ENCODE peak calls at places on chromosome 7, in five cellular contexts. One of them, this sample, is unnamed.
A peak's percentile ranks its signal among the peaks of the same experiment; 100 is the strongest.

GRCh38 chr7:127034171-127034806 is 218.5 kb downstream of the GRM8 start:
- DNase-seq in breast epithelium: no peak
- DNase-seq in SK-N-MC: no peak
- DNase-seq in transverse colon: no peak
- DNase-seq in upper lobe of left lung: no peak
- DNase-seq in this sample: no peak

GRCh38 chr7:131538791-131539179 is 17.6 kb downstream of the PODXL start:
- DNase-seq in transverse colon: no peak
- DNase-seq in breast epithelium: no peak
- DNase-seq in upper lobe of left lung: no peak
- DNase-seq in SK-N-MC: no peak
- DNase-seq in this sample: no peak

GRCh38 chr7:150903627-150904026 is 51.3 kb downstream of the AOC1 start:
- DNase-seq in SK-N-MC: no peak
- DNase-seq in upper lobe of left lung: peak; percentile 55
- DNase-seq in breast epithelium: peak; percentile 78
- DNase-seq in transverse colon: peak; percentile 82
- DNase-seq in this sample: no peak

GRCh38 chr7:6273380-6273837 is 985 bp upstream of the CYTH3 start:
- DNase-seq in SK-N-MC: no peak
- DNase-seq in breast epithelium: no peak
- DNase-seq in upper lobe of left lung: no peak
- DNase-seq in transverse colon: peak; percentile 77
- DNase-seq in this sample: no peak

GRCh38 chr7:28207486-28208158 is 27.0 kb upstream of the JAZF1 start:
- DNase-seq in transverse colon: no peak
- DNase-seq in upper lobe of left lung: no peak
- DNase-seq in SK-N-MC: no peak
- DNase-seq in breast epithelium: no peak
- DNase-seq in this sample: no peak

GRCh38 chr7:28125381-28126046 is 55.1 kb downstream of the JAZF1 start:
- DNase-seq in transverse colon: no peak
- DNase-seq in SK-N-MC: no peak
- DNase-seq in breast epithelium: no peak
- DNase-seq in upper lobe of left lung: no peak
- DNase-seq in this sample: no peak

GRCh38 chr7:93941956-93942355 is 20.4 kb downstream of the GNG11 start:
- DNase-seq in SK-N-MC: no peak
- DNase-seq in transverse colon: no peak
- DNase-seq in upper lobe of left lung: no peak
- DNase-seq in breast epithelium: no peak
- DNase-seq in this sample: no peak

GRCh38 chr7:36161996-36162395 is 8.9 kb downstream of the EEPD1 start:
- DNase-seq in transverse colon: no peak
- DNase-seq in upper lobe of left lung: no peak
- DNase-seq in breast epithelium: no peak
- DNase-seq in SK-N-MC: no peak
- DNase-seq in this sample: no peak

GRCh38 chr7:27188666-27189559 is 3.9 kb upstream of the HOXA11 start:
- DNase-seq in breast epithelium: no peak
- DNase-seq in SK-N-MC: no peak
- DNase-seq in upper lobe of left lung: no peak
- DNase-seq in transverse colon: peak; percentile 78
- DNase-seq in this sample: no peak

GRCh38 chr7:101303102-101303701 is 18.4 kb downstream of the IFT22 start:
- DNase-seq in SK-N-MC: no peak
- DNase-seq in breast epithelium: no peak
- DNase-seq in upper lobe of left lung: no peak
- DNase-seq in transverse colon: no peak
- DNase-seq in this sample: no peak

GRCh38 chr7:103989785-103990775 is 622 bp upstream of the RELN start:
- DNase-seq in upper lobe of left lung: no peak
- DNase-seq in transverse colon: no peak
- DNase-seq in SK-N-MC: no peak
- DNase-seq in breast epithelium: no peak
- DNase-seq in this sample: no peak

GRCh38 chr7:22733761-22734160 is 6.8 kb downstream of the IL6 start:
- DNase-seq in upper lobe of left lung: no peak
- DNase-seq in breast epithelium: no peak
- DNase-seq in SK-N-MC: no peak
- DNase-seq in transverse colon: no peak
- DNase-seq in this sample: no peak

GRCh38 chr7:34036069-34036920 is 131.0 kb downstream of the BMPER start:
- DNase-seq in upper lobe of left lung: peak; percentile 23
- DNase-seq in SK-N-MC: no peak
- DNase-seq in transverse colon: peak; percentile 81
- DNase-seq in breast epithelium: no peak
- DNase-seq in this sample: no peak

DNA sequence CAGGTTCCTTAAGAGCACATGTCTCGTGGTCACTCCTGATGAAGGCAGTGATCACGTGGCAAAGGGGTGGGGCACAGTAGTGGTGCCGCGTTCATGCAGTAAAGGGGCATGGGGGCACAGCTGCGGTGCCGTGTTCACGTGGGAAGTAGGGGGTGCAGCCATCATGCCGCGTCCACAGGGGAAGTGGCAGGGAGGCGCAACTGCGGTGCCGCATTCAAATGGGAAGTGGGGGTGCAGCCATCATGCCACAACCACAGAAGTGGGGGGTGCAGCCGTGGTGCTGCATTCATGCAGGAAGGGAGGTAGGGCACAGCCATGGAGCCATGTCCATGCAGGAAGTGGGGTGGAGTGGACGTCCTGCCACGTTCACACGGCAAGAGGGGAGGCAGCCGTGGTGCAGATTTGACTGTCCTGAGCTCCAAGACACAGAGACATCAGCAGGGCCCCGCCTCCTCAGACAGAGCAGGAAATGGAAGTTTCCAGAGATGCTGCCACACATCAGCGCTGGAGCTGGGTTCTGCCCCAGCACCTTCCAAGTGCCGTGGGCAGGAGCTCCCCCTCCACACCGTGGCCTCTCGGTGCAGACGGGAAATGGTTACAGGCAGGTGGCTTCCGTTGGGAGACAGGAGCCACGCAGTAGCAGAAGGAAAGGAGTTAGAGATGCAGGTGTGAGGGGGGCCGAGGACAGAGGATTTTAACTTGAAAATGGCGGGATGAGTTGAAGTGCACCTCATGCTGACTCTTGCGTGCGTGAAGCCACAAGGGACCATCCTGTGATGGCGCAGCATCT is 95.0 kb upstream of the DDC start:
- DNase-seq in breast epithelium: no peak
- DNase-seq in transverse colon: peak; percentile 44
- DNase-seq in upper lobe of left lung: peak; percentile 68
- DNase-seq in SK-N-MC: no peak
- DNase-seq in this sample: no peak
- TF ChIP-seq POLR2AphosphoS5 in breast epithelium: no peak
- TF ChIP-seq POLR2AphosphoS5 in transverse colon: no peak
- TF ChIP-seq POLR2AphosphoS5 in upper lobe of left lung: no peak
- TF ChIP-seq POLR2AphosphoS5 in SK-N-MC: no peak
- TF ChIP-seq POLR2AphosphoS5 in this sample: no peak

GRCh38 chr7:105055621-105056020 is 41.6 kb downstream of the KMT2E start:
- DNase-seq in upper lobe of left lung: no peak
- DNase-seq in breast epithelium: no peak
- DNase-seq in transverse colon: no peak
- DNase-seq in SK-N-MC: no peak
- DNase-seq in this sample: no peak
- H3K36me3 ChIP-seq in upper lobe of left lung: no peaks in the 10 kb centered on the region
- H3K36me3 ChIP-seq in breast epithelium: no peaks in the 10 kb centered on the region
- H3K36me3 ChIP-seq in transverse colon: peaks cover 18% of the 10 kb centered on the region
- H3K36me3 ChIP-seq in SK-N-MC: peaks cover 34% of the 10 kb centered on the region
- H3K36me3 ChIP-seq in this sample: peaks cover 15% of the 10 kb centered on the region

GRCh38 chr7:133957860-133958259 is 169.3 kb upstream of the LRGUK start:
- DNase-seq in upper lobe of left lung: no peak
- DNase-seq in transverse colon: no peak
- DNase-seq in SK-N-MC: no peak
- DNase-seq in breast epithelium: no peak
- DNase-seq in this sample: no peak
- TF ChIP-seq POLR2AphosphoS5 in upper lobe of left lung: no peak
- TF ChIP-seq POLR2AphosphoS5 in transverse colon: no peak
- TF ChIP-seq POLR2AphosphoS5 in SK-N-MC: no peak
- TF ChIP-seq POLR2AphosphoS5 in breast epithelium: no peak
- TF ChIP-seq POLR2AphosphoS5 in this sample: no peak

GRCh38 chr7:32559480-32559879 is 64.2 kb downstream of the AVL9 start:
- DNase-seq in breast epithelium: no peak
- DNase-seq in upper lobe of left lung: no peak
- DNase-seq in SK-N-MC: no peak
- DNase-seq in transverse colon: no peak
- DNase-seq in this sample: no peak

GRCh38 chr7:32564542-32564941 is 69.3 kb downstream of the AVL9 start:
- DNase-seq in SK-N-MC: peak; percentile 88
- DNase-seq in breast epithelium: no peak
- DNase-seq in transverse colon: no peak
- DNase-seq in upper lobe of left lung: no peak
- DNase-seq in this sample: no peak

GRCh38 chr7:32560075-32560474 is 64.8 kb downstream of the AVL9 start:
- DNase-seq in breast epithelium: no peak
- DNase-seq in upper lobe of left lung: no peak
- DNase-seq in transverse colon: no peak
- DNase-seq in SK-N-MC: no peak
- DNase-seq in this sample: no peak

GRCh38 chr7:32561613-32562012 is 66.3 kb downstream of the AVL9 start:
- DNase-seq in upper lobe of left lung: no peak
- DNase-seq in SK-N-MC: no peak
- DNase-seq in transverse colon: no peak
- DNase-seq in breast epithelium: no peak
- DNase-seq in this sample: no peak
- H3K36me3 ChIP-seq in upper lobe of left lung: peaks cover 22% of the 10 kb centered on the region
- H3K36me3 ChIP-seq in SK-N-MC: peaks cover 21% of the 10 kb centered on the region
- H3K36me3 ChIP-seq in transverse colon: peaks cover 28% of the 10 kb centered on the region
- H3K36me3 ChIP-seq in breast epithelium: peaks cover 7% of the 10 kb centered on the region
- H3K36me3 ChIP-seq in this sample: peaks cover 15% of the 10 kb centered on the region

GRCh38 chr7:12092499-12093130 is 118.5 kb upstream of the TMEM106B start:
- DNase-seq in transverse colon: no peak
- DNase-seq in SK-N-MC: no peak
- DNase-seq in upper lobe of left lung: no peak
- DNase-seq in breast epithelium: no peak
- DNase-seq in this sample: no peak

GRCh38 chr7:12093365-12093764 is 117.7 kb upstream of the TMEM106B start:
- DNase-seq in upper lobe of left lung: no peak
- DNase-seq in transverse colon: no peak
- DNase-seq in SK-N-MC: no peak
- DNase-seq in breast epithelium: no peak
- DNase-seq in this sample: no peak

GRCh38 chr7:12090757-12091134 is 120.3 kb upstream of the TMEM106B start:
- DNase-seq in transverse colon: no peak
- DNase-seq in breast epithelium: no peak
- DNase-seq in upper lobe of left lung: no peak
- DNase-seq in SK-N-MC: no peak
- DNase-seq in this sample: no peak

GRCh38 chr7:12091164-12091563 is 119.9 kb upstream of the TMEM106B start:
- DNase-seq in SK-N-MC: no peak
- DNase-seq in breast epithelium: peak; percentile 26
- DNase-seq in upper lobe of left lung: no peak
- DNase-seq in transverse colon: no peak
- DNase-seq in this sample: no peak

GRCh38 chr7:12094365-12094921 is 116.7 kb upstream of the TMEM106B start:
- DNase-seq in breast epithelium: no peak
- DNase-seq in upper lobe of left lung: no peak
- DNase-seq in SK-N-MC: no peak
- DNase-seq in transverse colon: no peak
- DNase-seq in this sample: no peak
- TF ChIP-seq POLR2AphosphoS5 in breast epithelium: no peak
- TF ChIP-seq POLR2AphosphoS5 in upper lobe of left lung: no peak
- TF ChIP-seq POLR2AphosphoS5 in SK-N-MC: no peak
- TF ChIP-seq POLR2AphosphoS5 in transverse colon: no peak
- TF ChIP-seq POLR2AphosphoS5 in this sample: no peak

GRCh38 chr7:2791390-2791789 is 52.7 kb downstream of the GNA12 start:
- DNase-seq in upper lobe of left lung: no peak
- DNase-seq in SK-N-MC: no peak
- DNase-seq in breast epithelium: no peak
- DNase-seq in transverse colon: no peak
- DNase-seq in this sample: no peak

GRCh38 chr7:2795906-2796305 is 48.2 kb downstream of the GNA12 start:
- DNase-seq in upper lobe of left lung: no peak
- DNase-seq in breast epithelium: no peak
- DNase-seq in transverse colon: no peak
- DNase-seq in SK-N-MC: no peak
- DNase-seq in this sample: no peak

GRCh38 chr7:2792240-2792639 is 51.9 kb downstream of the GNA12 start:
- DNase-seq in SK-N-MC: no peak
- DNase-seq in transverse colon: no peak
- DNase-seq in breast epithelium: no peak
- DNase-seq in upper lobe of left lung: no peak
- DNase-seq in this sample: no peak

GRCh38 chr7:2794836-2795636 is 49.1 kb downstream of the GNA12 start:
- DNase-seq in breast epithelium: no peak
- DNase-seq in transverse colon: no peak
- DNase-seq in SK-N-MC: no peak
- DNase-seq in upper lobe of left lung: no peak
- DNase-seq in this sample: no peak

DNA sequence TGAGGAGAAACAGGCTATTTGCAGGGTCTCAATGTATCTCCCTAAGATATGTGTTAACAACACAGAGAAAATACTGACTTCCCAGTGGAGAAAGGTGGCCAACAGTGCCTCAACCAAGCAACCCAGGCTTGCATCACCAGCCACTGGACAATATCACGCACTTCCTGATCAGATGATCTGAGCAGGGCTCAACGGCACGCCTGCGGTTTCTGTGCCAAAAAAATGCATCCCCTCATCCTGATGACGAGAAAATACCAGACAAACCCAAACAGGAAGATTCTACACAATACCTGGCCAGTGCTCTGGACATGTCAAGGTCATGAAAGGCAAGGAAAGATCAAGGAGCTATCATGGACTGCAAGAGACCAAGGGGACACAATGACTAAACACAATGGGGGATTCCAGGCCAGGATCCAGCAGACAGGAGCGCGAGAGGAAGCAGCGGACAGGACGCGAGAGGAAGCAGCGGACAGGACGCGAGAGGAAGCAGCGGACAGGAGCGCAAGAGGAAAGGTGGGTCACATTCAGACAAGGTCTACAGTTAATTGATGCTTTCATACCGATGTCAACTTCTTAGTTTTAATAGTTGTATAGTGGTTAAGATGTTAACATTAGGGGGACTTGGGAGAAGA is 51.1 kb downstream of the GNA12 start:
- DNase-seq in SK-N-MC: no peak
- DNase-seq in upper lobe of left lung: peak; percentile 57
- DNase-seq in transverse colon: no peak
- DNase-seq in breast epithelium: no peak
- DNase-seq in this sample: no peak
- H3K36me3 ChIP-seq in SK-N-MC: peaks cover 40% of the 10 kb centered on the region
- H3K36me3 ChIP-seq in upper lobe of left lung: peaks cover 14% of the 10 kb centered on the region
- H3K36me3 ChIP-seq in transverse colon: no peaks in the 10 kb centered on the region
- H3K36me3 ChIP-seq in breast epithelium: no peaks in the 10 kb centered on the region
- H3K36me3 ChIP-seq in this sample: peaks cover 16% of the 10 kb centered on the region

GRCh38 chr7:108456845-108457540 is 757 bp upstream of the NRCAM start:
- DNase-seq in SK-N-MC: no peak
- DNase-seq in transverse colon: no peak
- DNase-seq in upper lobe of left lung: no peak
- DNase-seq in breast epithelium: no peak
- DNase-seq in this sample: no peak

GRCh38 chr7:108454317-108454673 is 1.9 kb downstream of the NRCAM start:
- DNase-seq in breast epithelium: no peak
- DNase-seq in SK-N-MC: no peak
- DNase-seq in transverse colon: no peak
- DNase-seq in upper lobe of left lung: no peak
- DNase-seq in this sample: no peak

GRCh38 chr7:108455524-108455832 is 758 bp downstream of the NRCAM start:
- DNase-seq in breast epithelium: no peak
- DNase-seq in SK-N-MC: no peak
- DNase-seq in transverse colon: no peak
- DNase-seq in upper lobe of left lung: no peak
- DNase-seq in this sample: no peak

GRCh38 chr7:108454674-108455523 is 1.3 kb downstream of the NRCAM start:
- DNase-seq in breast epithelium: no peak
- DNase-seq in SK-N-MC: peak; percentile 6
- DNase-seq in transverse colon: no peak
- DNase-seq in upper lobe of left lung: no peak
- DNase-seq in this sample: no peak

GRCh38 chr7:108455833-108456677 is at the start of gene NRCAM:
- DNase-seq in breast epithelium: no peak
- DNase-seq in SK-N-MC: no peak
- DNase-seq in upper lobe of left lung: no peak
- DNase-seq in transverse colon: peak; percentile 15
- DNase-seq in this sample: no peak
- TF ChIP-seq POLR2AphosphoS5 in breast epithelium: no peak
- TF ChIP-seq POLR2AphosphoS5 in SK-N-MC: no peak
- TF ChIP-seq POLR2AphosphoS5 in upper lobe of left lung: no peak
- TF ChIP-seq POLR2AphosphoS5 in transverse colon: no peak
- TF ChIP-seq POLR2AphosphoS5 in this sample: no peak

This sample was measured in Panc1.